ENCODE peak calls at places on chromosomes 3 and 15, in seven cellular contexts. K is body of pancreas, X is brain microvascular endothelial cell, C is epithelial cell of esophagus, I is cardiac muscle cell, V is mucosa of descending colon, S is stomach. W is an unnamed sample.

GRCh38 chr15:65870889-65871533 is 1.7 kb downstream of the RAB11A start:
- DNase-seq in V (no peak), I (no peak), S (no peak), C (peak; percentile 90), K (no peak), X (peak; percentile 52), W (peak; percentile 72)

GRCh38 chr3:94317054-94317453 is 254.2 kb downstream of the NSUN3 start:
- DNase-seq in S (no peak), I (no peak), V (no peak), K (no peak), X (no peak), C (no peak), W (no peak)

GRCh38 chr3:135229018-135229495 is 434.0 kb downstream of the EPHB1 start:
- DNase-seq in C (no peak), V (no peak), I (no peak), S (peak; percentile 39), K (no peak), X (no peak), W (no peak)

GRCh38 chr3:24493951-24494615 is 567 bp downstream of the THRB start:
- DNase-seq in C (peak; percentile 45), V (no peak), X (no peak), S (peak; percentile 80), I (peak; percentile 51), K (peak; percentile 77), W (peak; percentile 56)

GRCh38 chr3:81760215-81760614 is 1.2 kb downstream of the GBE1 start:
- DNase-seq in S (no peak), I (no peak), K (no peak), X (no peak), C (no peak), V (no peak), W (no peak)

GRCh38 chr15:99100245-99101173 is 4.4 kb upstream of the SYNM start:
- DNase-seq in I (peak; percentile 87), K (peak; percentile 84), C (peak; percentile 73), S (peak; percentile 82), V (peak; percentile 71), X (peak; percentile 67), W (peak; percentile 73)

GRCh38 chr15:100596792-100597191 is 5.2 kb downstream of the LINS1 start:
- DNase-seq in C (peak; percentile 86), I (no peak), S (peak; percentile 26), K (no peak), X (no peak), V (peak; percentile 62), W (peak; percentile 38)

GRCh38 chr15:80679167-80679804 is 15.8 kb upstream of the ABHD17C start:
- DNase-seq in K (no peak), V (no peak), S (no peak), X (no peak), C (peak; percentile 97), I (no peak), W (no peak)

GRCh38 chr15:75955720-75956119 is 52.0 kb downstream of the FBXO22 start:
- DNase-seq in V (no peak), X (no peak), S (no peak), C (no peak), K (no peak), I (no peak), W (no peak)

DNA sequence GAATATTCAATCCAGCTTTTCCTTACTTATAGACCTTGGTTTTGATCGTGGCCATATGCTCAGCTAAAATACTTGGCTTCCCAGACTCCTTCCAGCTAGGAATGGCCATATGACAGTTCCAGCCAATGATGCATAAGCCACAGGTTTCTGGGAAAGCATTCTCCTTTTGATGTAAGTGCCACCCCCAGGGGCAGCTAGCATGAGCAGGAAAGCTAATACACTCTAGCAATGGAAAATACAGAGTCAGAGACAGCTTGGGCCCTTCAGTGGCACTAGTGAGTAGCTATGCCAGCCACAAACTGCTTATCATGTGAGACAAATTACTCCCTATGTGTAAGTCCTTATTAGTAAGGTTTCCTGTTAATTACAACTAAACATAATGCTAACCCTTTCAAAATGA is 26.7 kb downstream of the TBC1D2B start:
- DNase-seq in K (no peak), V (no peak), I (peak; percentile 7), S (no peak), X (no peak), C (no peak), W (no peak)
- TF ChIP-seq CTCF in K (no peak), V (no peak), I (no peak), S (no peak), X (no peak), C (no peak), W (no peak)

DNA sequence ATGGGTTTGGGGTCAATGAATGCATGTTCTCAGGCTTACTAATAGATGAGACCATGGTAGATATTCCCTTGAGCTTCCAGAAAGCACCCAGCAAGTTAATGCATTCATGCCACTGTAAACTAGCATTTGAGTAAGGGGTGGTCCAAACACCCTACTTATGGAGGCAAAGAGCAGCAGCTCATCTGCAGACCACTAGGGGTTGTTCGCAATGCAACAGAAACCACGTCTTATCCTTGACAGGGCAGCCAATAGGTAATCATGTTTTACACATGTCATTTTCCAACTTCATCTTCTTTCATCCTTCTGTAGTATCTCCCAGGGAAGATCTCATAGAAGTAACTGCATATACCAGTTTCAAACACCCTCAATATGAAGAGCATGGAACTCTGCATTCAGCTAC is 330.2 kb downstream of the RORA start:
- DNase-seq in S (no peak), K (no peak), C (no peak), X (no peak), V (no peak), I (no peak), W (no peak)
- TF ChIP-seq CTCF in S (no peak), K (no peak), C (no peak), X (no peak), V (no peak), I (no peak), W (no peak)

DNA sequence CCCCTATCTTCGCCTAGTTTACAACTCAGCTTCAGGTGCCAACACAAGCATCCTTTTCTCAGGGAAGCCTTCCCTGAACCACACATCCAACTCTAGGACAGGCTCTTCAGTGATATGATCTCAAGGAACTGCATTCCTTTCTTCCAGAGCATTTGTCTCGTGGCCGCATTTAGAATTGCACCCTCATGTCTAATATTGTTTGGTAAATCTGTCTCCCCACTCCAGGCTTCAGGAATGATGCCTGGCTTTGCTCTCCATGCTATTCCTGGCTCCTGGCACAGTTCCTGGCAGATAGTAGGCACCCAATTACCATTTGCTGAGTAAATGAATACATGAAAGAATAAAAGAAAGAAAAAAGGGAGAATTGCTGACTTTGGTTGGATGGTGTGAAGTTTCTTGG is 2.4 kb downstream of the CYP19A1 start:
- DNase-seq in S (no peak), I (no peak), V (no peak), K (no peak), C (no peak), X (no peak), W (no peak)
- TF ChIP-seq CTCF in S (no peak), I (no peak), V (no peak), K (no peak), C (no peak), X (no peak), W (no peak)

DNA sequence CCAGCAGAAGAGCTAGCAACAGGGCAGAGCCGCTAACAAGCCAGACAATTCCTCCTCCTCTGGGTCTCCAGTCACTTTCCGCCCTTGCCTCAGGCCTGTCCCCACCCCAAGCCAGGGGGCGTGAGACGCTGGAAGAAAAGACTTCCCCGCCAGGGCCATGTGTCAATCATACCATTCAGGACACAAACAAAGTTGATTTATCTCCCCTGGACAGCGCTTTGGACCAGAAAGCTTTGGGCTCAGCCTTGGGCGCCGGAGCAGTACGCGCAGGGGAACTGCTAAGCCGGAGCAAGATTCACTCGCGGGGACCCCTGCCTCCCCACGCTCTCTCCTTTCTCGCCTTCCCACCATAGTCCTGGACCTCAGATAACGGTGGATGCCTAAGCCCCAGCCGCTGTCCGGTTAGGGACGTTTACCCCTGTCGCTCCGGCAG is 479 bp downstream of the LRRC2 start:
- DNase-seq in I (peak; percentile 33), V (no peak), X (no peak), S (no peak), C (no peak), K (peak; percentile 31), W (no peak)
- TF ChIP-seq CTCF in I (no peak), V (no peak), X (peak; percentile 23), S (no peak), C (no peak), K (no peak), W (no peak)

GRCh38 chr15:82804575-82804949 is 1.3 kb downstream of the FSD2 start:
- DNase-seq in C (peak; percentile 80), K (no peak), V (no peak), S (no peak), X (no peak), I (peak; percentile 77), W (peak; percentile 35)

GRCh38 chr15:82803793-82804574 is 1.9 kb downstream of the FSD2 start:
- DNase-seq in C (peak; percentile 17), V (no peak), S (no peak), K (no peak), I (no peak), X (peak; percentile 41), W (peak; percentile 59)

GRCh38 chr15:82808634-82809041 is 790 bp upstream of the WHAMM start:
- DNase-seq in S (no peak), X (no peak), K (no peak), C (no peak), I (no peak), V (no peak), W (no peak)

GRCh38 chr15:82807920-82808633 is 1.4 kb upstream of the WHAMM start:
- DNase-seq in C (no peak), I (no peak), X (no peak), V (no peak), S (no peak), K (no peak), W (no peak)

DNA sequence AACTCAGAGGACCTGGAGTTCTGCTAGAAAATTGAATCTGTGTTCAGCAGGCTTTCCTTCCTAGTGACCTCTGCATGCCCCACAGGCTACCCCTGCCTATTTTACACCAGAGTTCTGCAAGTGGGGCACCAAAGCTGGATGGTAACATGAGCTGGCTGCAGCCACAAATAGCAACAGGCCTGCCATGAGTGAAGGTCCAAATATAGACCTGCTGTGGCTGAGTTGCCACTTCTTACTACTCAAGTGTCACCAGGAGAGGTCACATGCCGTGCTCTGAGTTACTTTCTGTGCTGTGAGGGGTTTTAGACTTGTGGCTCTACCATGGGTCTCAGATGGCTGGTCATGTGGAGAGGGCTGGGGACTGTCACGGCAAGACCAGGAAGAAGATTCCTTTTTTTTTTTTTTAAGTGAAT is at the start of gene FSD2:
- DNase-seq in K (no peak), C (no peak), I (peak; percentile 97), S (no peak), X (no peak), V (no peak), W (no peak)
- TF ChIP-seq CTCF in K (no peak), C (no peak), I (no peak), S (no peak), X (no peak), V (no peak), W (no peak)

DNA sequence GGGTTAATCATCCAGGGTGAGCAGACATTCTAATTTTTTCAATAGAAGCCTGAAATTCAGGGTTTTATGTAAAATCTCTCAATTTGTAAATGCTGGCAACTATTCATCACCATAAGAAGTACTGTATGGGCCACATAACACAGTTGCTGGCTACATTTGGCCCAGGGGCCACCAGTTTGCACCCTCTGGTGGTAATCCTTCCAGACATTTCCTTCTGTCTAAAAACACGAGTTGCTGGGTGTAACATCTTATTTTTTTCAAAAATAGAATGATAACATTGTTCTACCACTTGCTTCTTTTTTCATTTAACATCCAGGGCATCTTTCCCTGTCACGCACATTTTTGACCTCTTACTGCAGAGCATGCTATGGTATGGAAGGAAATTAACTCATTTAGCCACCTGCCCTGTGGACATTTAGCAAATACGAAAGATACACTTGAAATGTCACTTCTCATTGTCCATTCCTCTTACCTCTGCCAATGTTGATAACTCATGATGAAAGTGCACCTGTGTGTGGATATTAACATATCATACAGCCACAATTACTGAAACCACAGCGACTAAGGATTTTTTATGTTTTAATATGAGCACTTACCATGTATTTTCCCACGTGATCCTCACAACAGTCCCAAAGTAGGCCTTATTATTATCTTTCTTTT is 117.5 kb upstream of the ARHGEF3 start:
- DNase-seq in I (no peak), S (no peak), C (no peak), V (no peak), X (no peak), K (no peak), W (no peak)
- TF ChIP-seq CTCF in I (no peak), S (no peak), C (no peak), V (no peak), X (no peak), K (no peak), W (no peak)

W was measured in cardiac fibroblast.